ENCODE peak calls at places on chromosomes 4 and X, in six cellular contexts. S, X, P, R, W and L are unnamed samples.
A peak's percentile ranks its signal among the peaks of the same experiment; 100 is the strongest.

GRCh38 chr4:168815373-168816345 is 194.4 kb downstream of the CBR4 start:
- DNase-seq in W (no peak), S (peak; percentile 50), P (no peak), X (no peak), R (no peak), L (no peak)

GRCh38 chr4:47109379-47109778 is 78.0 kb downstream of the GABRB1 start:
- DNase-seq in W (no peak), S (no peak), P (no peak), R (no peak), X (no peak), L (no peak)

GRCh38 chr4:74548561-74548960 is 103.6 kb downstream of the AREG start:
- DNase-seq in W (no peak), X (no peak), P (no peak), S (no peak), R (peak; percentile 37), L (no peak)

GRCh38 chr4:182862921-182863320 is 54.3 kb downstream of the DCTD start:
- DNase-seq in S (no peak), R (no peak), P (no peak), W (no peak), X (peak; percentile 61), L (no peak)

GRCh38 chr4:15336410-15337184 is 91.2 kb upstream of the C1QTNF7 start:
- DNase-seq in R (peak; percentile 72), S (peak; percentile 72), W (no peak), P (no peak), X (no peak), L (no peak)

GRCh38 chr4:58871509-58871908 is 1761.3 kb upstream of the IGFBP7 start:
- DNase-seq in R (no peak), P (no peak), S (no peak), X (no peak), W (no peak), L (no peak)

GRCh38 chr4:146638801-146639351 is at the start of gene POU4F2:
- DNase-seq in W (no peak), S (peak; percentile 1), X (no peak), R (peak; percentile 22), P (no peak), L (no peak)

GRCh38 chr4:186485621-186486062 is 69.7 kb downstream of the MTNR1A start:
- DNase-seq in S (peak; percentile 29), P (no peak), R (peak; percentile 17), X (no peak), W (no peak), L (peak; percentile 39)

GRCh38 chr4:15488136-15488535 is 18.5 kb downstream of the CC2D2A start:
- DNase-seq in P (no peak), X (no peak), R (peak; percentile 15), W (no peak), S (no peak), L (no peak)

GRCh38 chrX:77434949-77435348 is 12.2 kb upstream of the FGF16 start:
- DNase-seq in R (peak; percentile 48), W (no peak), X (no peak), S (no peak), P (no peak), L (no peak)

GRCh38 chr4:156929706-156930105 is 41.9 kb downstream of the PDGFC start:
- DNase-seq in R (no peak), W (no peak), S (no peak), P (no peak), X (no peak), L (no peak)

GRCh38 chr4:8708401-8709021 is 115.9 kb downstream of the CPZ start:
- DNase-seq in R (no peak), W (no peak), S (no peak), X (no peak), P (no peak), L (peak; percentile 27)

GRCh38 chr4:128358231-128358902 is 70.8 kb upstream of the PGRMC2 start:
- DNase-seq in R (peak; percentile 75), W (no peak), P (peak; percentile 36), X (no peak), S (peak; percentile 98), L (no peak)

GRCh38 chr4:95061220-95061619 is 303.5 kb downstream of the BMPR1B start:
- DNase-seq in X (no peak), W (no peak), P (no peak), S (peak; percentile 53), R (peak; percentile 32), L (no peak)

GRCh38 chrX:30659421-30659820 is 6.2 kb downstream of the GK start:
- DNase-seq in S (peak; percentile 83), W (no peak), P (no peak), X (no peak), R (peak; percentile 95), L (no peak)

GRCh38 chrX:72540318-72540717 is 32.3 kb downstream of the HDAC8 start:
- DNase-seq in S (peak; percentile 40), R (peak; percentile 53), P (no peak), X (no peak), W (no peak), L (no peak)

GRCh38 chr4:84892950-84893349 is 73.5 kb downstream of the WDFY3 start:
- DNase-seq in R (no peak), W (no peak), S (no peak), P (no peak), X (no peak), L (no peak)

GRCh38 chr4:114349543-114350175 is 248.9 kb upstream of the UGT8 start:
- DNase-seq in W (no peak), P (no peak), R (peak; percentile 46), X (no peak), S (no peak), L (no peak)

GRCh38 chrX:108292053-108292452 is 146.2 kb downstream of the COL4A6 start:
- DNase-seq in W (no peak), P (no peak), X (no peak), S (no peak), R (no peak), L (no peak)

GRCh38 chr4:7960790-7961655 is 21.4 kb upstream of the AFAP1 start:
- DNase-seq in P (no peak), X (no peak), R (peak; percentile 92), W (no peak), S (peak; percentile 99), L (no peak)

GRCh38 chr4:55123791-55124190 is 1.6 kb downstream of the KDR start:
- DNase-seq in X (no peak), W (no peak), P (no peak), S (no peak), R (no peak), L (no peak)

GRCh38 chr4:108743021-108743420 is 19.8 kb downstream of the ETNPPL start:
- DNase-seq in R (no peak), W (no peak), P (no peak), S (no peak), X (no peak), L (peak; percentile 55)

GRCh38 chrX:33142331-33142730 is 69.0 kb downstream of the DMD start:
- DNase-seq in W (no peak), S (no peak), R (no peak), P (no peak), X (no peak), L (no peak)

GRCh38 chrX:39336709-39337294 is 535.5 kb downstream of the MID1IP1 start:
- DNase-seq in W (no peak), P (no peak), X (no peak), R (no peak), S (no peak), L (no peak)

GRCh38 chrX:1108451-1109445 is 103.7 kb downstream of the CRLF2 start:
- DNase-seq in X (no peak), W (no peak), P (no peak), R (no peak), S (no peak), L (no peak)

GRCh38 chr4:146329042-146329716 is 114.8 kb downstream of the REELD1 start:
- DNase-seq in X (no peak), P (no peak), R (peak; percentile 90), W (no peak), S (peak; percentile 74), L (no peak)

GRCh38 chrX:134803551-134804183 is 145.4 kb upstream of the PLAC1 start:
- DNase-seq in R (no peak), S (no peak), X (no peak), W (no peak), P (no peak), L (no peak)

GRCh38 chr4:147157860-147158701 is 212.4 kb upstream of the TTC29 start:
- DNase-seq in X (no peak), P (peak; percentile 36), R (peak; percentile 47), S (peak; percentile 12), W (peak; percentile 33), L (peak; percentile 34)

GRCh38 chr4:48588230-48588943 is 98.3 kb downstream of the ZAR1 start:
- DNase-seq in R (no peak), W (no peak), S (peak; percentile 19), X (no peak), P (no peak), L (no peak)
- TF ChIP-seq CTCF in R (no peak), W (no peak), S (peak; percentile 45), X (no peak), P (no peak), L (no peak)

DNA sequence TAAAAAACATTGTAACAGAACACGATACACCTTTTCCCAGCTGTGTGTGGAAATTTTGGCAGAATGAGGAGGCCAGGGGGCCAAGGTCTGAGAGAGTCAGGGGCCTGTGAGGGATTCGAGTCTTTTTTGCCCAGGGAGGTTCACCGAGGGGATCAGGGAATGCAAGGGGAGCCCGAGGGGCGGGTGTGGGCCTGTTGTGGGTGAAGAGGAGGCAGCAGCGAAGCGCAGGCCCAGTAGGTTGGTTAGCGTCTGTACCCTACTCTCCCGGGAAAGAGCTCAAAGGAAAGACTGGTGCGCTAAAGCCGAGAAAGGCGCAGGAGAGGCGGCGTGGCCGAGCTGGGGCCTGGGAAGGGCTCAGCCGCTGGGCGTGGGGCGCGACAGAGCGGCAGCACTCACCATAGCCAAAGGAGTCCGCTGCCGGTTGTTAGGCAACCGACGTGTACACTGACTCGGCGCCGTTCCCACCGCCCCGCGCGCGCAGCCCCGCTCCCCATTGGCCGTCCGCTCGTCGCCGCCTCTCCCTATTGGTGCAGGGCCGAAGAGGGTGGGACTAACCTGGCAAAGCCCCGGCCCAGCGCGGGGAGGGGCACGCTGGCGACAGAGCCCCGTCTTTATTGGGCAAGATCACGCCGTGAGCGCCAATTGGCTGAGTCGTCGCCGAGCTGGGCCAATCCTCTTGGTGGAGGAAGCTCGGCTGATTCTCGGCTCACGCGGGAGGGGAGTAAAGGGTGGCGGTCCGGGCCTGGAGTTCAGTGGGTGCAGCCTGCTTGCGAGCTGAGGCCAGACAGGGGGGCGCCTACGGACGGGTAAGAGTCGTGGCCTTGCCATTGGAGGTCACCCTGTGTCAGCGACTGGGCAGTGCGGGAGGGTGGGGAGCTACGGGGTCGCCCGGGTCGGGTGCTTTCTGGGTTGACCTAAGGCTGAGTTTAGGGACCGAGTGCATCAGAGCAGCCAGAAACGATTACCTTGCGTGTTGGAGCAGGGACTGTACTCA is at the start of the genes CETN2 and NSDHL:
- DNase-seq in R (peak; percentile 95), S (peak; percentile 95), P (peak; percentile 97), X (peak; percentile 97), W (peak; percentile 85), L (peak; percentile 93)
- TF ChIP-seq CTCF in R (no peak), S (no peak), P (no peak), X (no peak), W (no peak), L (no peak)

DNA sequence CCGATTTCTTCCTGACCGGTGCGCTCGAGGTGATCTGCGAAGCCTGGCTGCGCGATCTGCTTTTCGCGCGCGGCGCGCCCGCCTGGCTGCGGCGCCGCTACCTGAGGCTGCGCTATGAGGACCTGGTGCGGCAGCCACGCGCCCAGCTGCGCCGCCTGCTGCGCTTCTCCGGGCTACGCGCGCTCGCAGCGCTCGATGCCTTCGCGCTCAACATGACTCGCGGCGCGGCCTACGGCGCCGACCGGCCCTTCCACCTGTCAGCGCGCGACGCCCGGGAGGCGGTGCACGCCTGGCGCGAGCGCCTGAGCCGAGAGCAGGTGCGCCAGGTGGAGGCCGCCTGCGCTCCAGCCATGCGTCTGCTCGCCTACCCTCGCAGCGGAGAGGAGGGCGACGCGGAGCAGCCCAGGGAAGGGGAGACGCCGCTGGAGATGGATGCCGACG is 1.4 kb downstream of the CHST7 start:
- DNase-seq in X (peak; percentile 37), W (peak; percentile 24), P (peak; percentile 30), R (no peak), S (no peak), L (no peak)
- TF ChIP-seq CTCF in X (no peak), W (no peak), P (no peak), R (no peak), S (no peak), L (no peak)

GRCh38 chr4:152408514-152409327 is 127.2 kb downstream of the FBXW7 start:
- DNase-seq in S (peak; percentile 31), R (peak; percentile 69), P (no peak), X (no peak), W (no peak), L (no peak)
- TF ChIP-seq CTCF in S (peak; percentile 68), R (peak; percentile 59), P (peak; percentile 27), X (no peak), W (peak; percentile 73), L (peak; percentile 58)